ENCODE peak calls at places on chromosomes 4 and X, in four cellular contexts. L is A549, Q is glutamatergic neuron, Y is GM20000. G is an unnamed sample.

GRCh38 chr4:137267024-137267423 is 265.3 kb downstream of the PCDH18 start:
- DNase-seq in L (no peak), Q (no peak), Y (no peak), G (no peak)

GRCh38 chr4:37528161-37528560 is 158.0 kb downstream of the RELL1 start:
- DNase-seq in L (no peak), Q (no peak), Y (no peak), G (no peak)

GRCh38 chr4:38313999-38314561 is 349.9 kb upstream of the KLF3 start:
- DNase-seq in L (no peak), Q (no peak), Y (no peak), G (no peak)

GRCh38 chr4:12703076-12703475 is 781.1 kb downstream of the RAB28 start:
- DNase-seq in L (no peak), Q (no peak), Y (no peak), G (no peak)

GRCh38 chrX:7170903-7171302 is 22.9 kb upstream of the PUDP start:
- DNase-seq in L (no peak), Q (peak; percentile 19), Y (no peak), G (no peak)

GRCh38 chr4:13966241-13967195 is 339.0 kb upstream of the BOD1L1 start:
- DNase-seq in L (no peak), Q (peak; percentile 19), Y (no peak), G (no peak)

GRCh38 chr4:138111462-138112000 is 130.6 kb downstream of the SLC7A11 start:
- DNase-seq in L (no peak), Q (no peak), Y (no peak), G (no peak)

GRCh38 chrX:8273451-8273894 is 102.4 kb upstream of the VCX2 start:
- DNase-seq in L (no peak), Q (no peak), Y (no peak), G (no peak)

GRCh38 chr4:182318256-182318655 is 75.1 kb downstream of the TENM3 start:
- DNase-seq in L (no peak), Q (no peak), Y (no peak), G (no peak)

GRCh38 chr4:128961405-128961804 is 131.9 kb downstream of the SCLT1 start:
- DNase-seq in L (no peak), Q (no peak), Y (no peak), G (no peak)

GRCh38 chrX:134670241-134670811 is 12.1 kb upstream of the PLAC1 start:
- DNase-seq in L (peak; percentile 78), Q (no peak), Y (no peak), G (no peak)

GRCh38 chr4:38073596-38074234 is 113.5 kb downstream of the PTTG2 start:
- DNase-seq in L (no peak), Q (no peak), Y (no peak), G (no peak)

GRCh38 chr4:87032884-87033533 is 98.2 kb downstream of the AFF1 start:
- DNase-seq in L (no peak), Q (no peak), Y (no peak), G (no peak)

DNA sequence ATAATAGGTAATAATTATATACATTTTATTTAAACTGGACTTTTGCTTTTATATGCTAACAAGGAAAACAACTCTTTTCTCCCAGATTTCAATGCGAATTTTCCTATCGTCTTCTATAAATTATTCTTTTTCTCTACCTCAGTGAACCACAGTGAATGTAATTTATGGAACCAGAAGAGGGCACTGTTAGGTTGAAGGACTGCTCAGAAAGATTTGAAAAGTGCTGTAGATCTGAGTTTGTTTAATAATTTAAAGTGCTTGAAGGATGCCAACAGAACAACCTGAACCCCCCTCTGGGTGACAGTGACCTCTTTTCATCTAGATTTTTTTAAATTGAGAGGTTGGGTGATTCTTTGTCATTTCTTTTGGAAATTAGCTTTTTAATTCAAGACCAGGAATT is 54.9 kb downstream of the PHOX2B start:
- DNase-seq in L (peak; percentile 9), Q (no peak), Y (peak; percentile 7), G (no peak)
- TF ChIP-seq CTCF in L (peak; percentile 58), Q (no peak), Y (peak; percentile 53), G (peak; percentile 80)

GRCh38 chrX:51896626-51897025 is 3.2 kb downstream of the MAGED1 start:
- DNase-seq in L (no peak), Q (no peak), Y (no peak), G (no peak)

GRCh38 chrX:51892921-51893745 is at the start of gene MAGED1:
- DNase-seq in L (peak; percentile 55), Q (peak; percentile 92), Y (peak; percentile 69), G (peak; percentile 81)

GRCh38 chrX:51891821-51892551 is 1.4 kb upstream of the MAGED1 start:
- DNase-seq in L (no peak), Q (no peak), Y (no peak), G (no peak)

GRCh38 chrX:51893931-51894696 is 691 bp downstream of the MAGED1 start:
- DNase-seq in L (no peak), Q (peak; percentile 50), Y (no peak), G (peak; percentile 21)

DNA sequence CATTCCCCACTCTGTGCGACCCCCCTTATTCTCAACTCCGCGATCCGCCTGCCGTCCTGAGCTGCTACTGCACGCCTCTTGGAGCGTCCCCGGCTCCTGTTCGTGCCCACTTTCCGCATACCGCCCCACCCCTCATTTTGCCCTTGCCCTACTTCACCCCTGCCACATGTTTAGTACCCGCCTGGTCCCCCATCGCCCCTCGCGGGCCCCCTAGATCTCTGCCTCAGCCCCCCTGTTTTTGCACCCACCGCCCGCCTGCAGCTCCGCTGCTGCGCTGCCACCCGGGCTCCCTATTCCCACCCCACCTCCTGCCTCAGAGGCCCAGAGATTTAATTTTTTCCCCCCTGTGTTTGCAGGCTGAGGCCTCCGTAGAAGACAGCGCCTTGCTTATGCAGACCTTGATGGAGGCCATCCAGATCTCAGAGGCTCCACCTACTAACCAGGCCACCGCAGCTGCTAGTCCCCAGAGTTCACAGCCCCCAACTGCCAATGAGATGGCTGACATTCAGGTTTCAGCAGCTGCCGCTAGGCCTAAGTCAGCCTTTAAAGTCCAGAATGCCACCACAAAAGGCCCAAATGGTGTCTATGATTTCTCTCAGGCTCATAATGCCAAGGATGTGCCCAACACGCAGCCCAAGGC is 1.4 kb downstream of the MAGED1 start:
- DNase-seq in L (no peak), Q (peak; percentile 49), Y (peak; percentile 20), G (no peak)
- TF ChIP-seq CTCF in L (no peak), Q (no peak), Y (no peak), G (no peak)

GRCh38 chr4:102500371-102501175 is 586 bp upstream of the NFKB1 start:
- DNase-seq in L (no peak), Q (peak; percentile 49), Y (peak; percentile 25), G (peak; percentile 48)
- TF ChIP-seq CTCF in L (no peak), Q (no peak), Y (no peak), G (no peak)

GRCh38 chrX:129115104-129115503 is 408.2 kb downstream of the SMARCA1 start:
- DNase-seq in L (peak; percentile 13), Q (peak; percentile 38), Y (peak; percentile 18), G (peak; percentile 48)
- TF ChIP-seq CTCF in L (peak; percentile 22), Q (peak; percentile 52), Y (no peak), G (peak; percentile 62)

DNA sequence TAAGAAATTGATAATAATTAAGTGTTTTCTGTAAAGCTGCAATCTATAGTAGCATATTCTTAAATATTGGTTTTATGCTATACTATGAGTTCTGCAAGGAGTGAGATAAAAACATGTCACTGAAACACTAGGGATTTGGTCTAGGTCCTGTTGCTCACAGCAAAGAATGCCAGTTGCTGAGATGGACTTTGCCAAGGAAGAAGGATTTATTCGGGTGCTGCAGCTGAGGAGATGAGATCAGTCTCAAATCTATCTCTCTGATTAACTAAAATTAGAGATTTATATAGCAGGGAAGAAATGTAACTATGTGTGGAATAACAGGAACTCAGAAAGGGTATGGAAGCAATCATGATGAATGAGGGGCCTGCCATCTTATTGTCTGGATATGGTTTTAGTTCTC is 1569.9 kb downstream of the PCDH7 start:
- DNase-seq in L (no peak), Q (no peak), Y (no peak), G (no peak)
- TF ChIP-seq CTCF in L (no peak), Q (no peak), Y (no peak), G (no peak)

GRCh38 chr4:4383085-4383484 is 3.8 kb upstream of the NSG1 start:
- DNase-seq in L (no peak), Q (no peak), Y (no peak), G (no peak)

GRCh38 chr4:4386296-4386735 is 586 bp upstream of the NSG1 start:
- DNase-seq in L (no peak), Q (peak; percentile 60), Y (no peak), G (no peak)

GRCh38 chr4:4386736-4387392 is at the start of gene NSG1:
- DNase-seq in L (no peak), Q (peak; percentile 77), Y (peak; percentile 45), G (peak; percentile 39)

GRCh38 chr4:4385729-4386295 is 1.1 kb upstream of the NSG1 start:
- DNase-seq in L (no peak), Q (no peak), Y (no peak), G (no peak)

GRCh38 chr4:4384837-4385236 is 2.1 kb upstream of the NSG1 start:
- DNase-seq in L (peak; percentile 21), Q (peak; percentile 78), Y (no peak), G (no peak)
- TF ChIP-seq CTCF in L (no peak), Q (peak; percentile 48), Y (no peak), G (peak; percentile 51)